ENCODE peak calls at places on chromosomes 7 and 10, in four cellular contexts. O is thoracic aorta, D is IMR-90, R is right lobe of liver. Y is an unnamed sample.

GRCh38 chr7:155224116-155224811 is 73.4 kb upstream of the INSIG1 start:
- DNase-seq in O (no peak), D (no peak), R (no peak), Y (no peak)

GRCh38 chr7:36032362-36032818 is 120.7 kb upstream of the EEPD1 start:
- DNase-seq in O (no peak), D (peak; percentile 21), R (no peak), Y (no peak)

GRCh38 chr7:118938845-118939244 is 714.3 kb downstream of the ANKRD7 start:
- DNase-seq in O (no peak), D (no peak), R (no peak), Y (no peak)

GRCh38 chr10:8969853-8970252 is 915.4 kb downstream of the GATA3 start:
- DNase-seq in O (no peak), D (no peak), R (no peak), Y (no peak)

GRCh38 chr7:87600130-87601124 is at the start of gene ABCB1:
- DNase-seq in O (no peak), D (peak; percentile 35), R (peak; percentile 89), Y (peak; percentile 60)

GRCh38 chr10:7580520-7580919 is 86.2 kb downstream of the ITIH5 start:
- DNase-seq in O (no peak), D (no peak), R (no peak), Y (no peak)

GRCh38 chr7:40148671-40149070 is 13.9 kb downstream of the SUGCT start:
- DNase-seq in O (no peak), D (no peak), R (no peak), Y (no peak)

GRCh38 chr7:151351967-151352366 is 10.4 kb downstream of the NUB1 start:
- DNase-seq in O (no peak), D (no peak), R (no peak), Y (peak; percentile 83)

GRCh38 chr10:129321727-129322126 is 145.3 kb upstream of the MGMT start:
- DNase-seq in O (no peak), D (no peak), R (no peak), Y (no peak)

GRCh38 chr10:72009430-72010081 is 45.4 kb downstream of the CHST3 start:
- DNase-seq in O (peak; percentile 93), D (peak; percentile 94), R (peak; percentile 55), Y (no peak)

GRCh38 chr10:48681749-48682148 is 2.9 kb upstream of the WDFY4 start:
- DNase-seq in O (no peak), D (no peak), R (no peak), Y (no peak)

GRCh38 chr7:142557971-142558582 is 191.2 kb upstream of the PRSS1 start:
- DNase-seq in O (no peak), D (peak; percentile 72), R (no peak), Y (peak; percentile 55)

GRCh38 chr10:22436526-22436892 is 91.2 kb downstream of the SPAG6 start:
- DNase-seq in O (no peak), D (no peak), R (peak; percentile 50), Y (no peak)

GRCh38 chr7:134831862-134832261 is 52.4 kb downstream of the CALD1 start:
- DNase-seq in O (no peak), D (no peak), R (no peak), Y (peak; percentile 4)

GRCh38 chr10:103888113-103888841 is 29.7 kb downstream of the STN1 start:
- DNase-seq in O (peak; percentile 78), D (peak; percentile 91), R (peak; percentile 54), Y (no peak)

GRCh38 chr7:137715546-137715945 is 131.2 kb downstream of the DGKI start:
- DNase-seq in O (no peak), D (peak; percentile 36), R (no peak), Y (no peak)

GRCh38 chr7:128884561-128885369 is 22.1 kb downstream of the ATP6V1F start:
- DNase-seq in O (no peak), D (no peak), R (no peak), Y (no peak)

GRCh38 chr10:69696073-69696731 is 66.2 kb downstream of the FAM241B start:
- DNase-seq in O (no peak), D (peak; percentile 91), R (no peak), Y (no peak)

DNA sequence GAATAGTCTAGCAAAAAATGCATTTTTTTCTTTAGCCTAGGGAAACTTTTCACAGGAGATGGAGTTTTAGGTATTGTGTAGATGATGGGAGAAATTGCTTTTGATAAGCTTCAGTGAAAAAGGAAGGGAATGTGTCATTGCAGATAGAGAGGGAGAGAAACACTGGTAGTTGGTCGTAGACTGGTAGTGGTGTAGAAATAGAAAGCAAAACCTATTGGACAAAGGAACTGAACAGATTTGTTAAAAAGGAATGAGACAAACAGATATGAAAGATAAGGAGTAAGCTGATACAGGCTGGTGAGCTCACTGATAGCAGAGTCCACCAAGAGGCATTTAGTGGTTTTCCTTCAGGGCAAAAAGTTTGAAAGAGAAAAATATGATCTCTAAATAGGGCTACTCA is 94.3 kb downstream of the ZEB1 start:
- DNase-seq in O (no peak), D (peak; percentile 48), R (no peak), Y (no peak)
- H3K4me3 ChIP-seq in O (no peak overlapping the region), D (no peak overlapping the region), R (no peak overlapping the region), Y (no peak overlapping the region)

DNA sequence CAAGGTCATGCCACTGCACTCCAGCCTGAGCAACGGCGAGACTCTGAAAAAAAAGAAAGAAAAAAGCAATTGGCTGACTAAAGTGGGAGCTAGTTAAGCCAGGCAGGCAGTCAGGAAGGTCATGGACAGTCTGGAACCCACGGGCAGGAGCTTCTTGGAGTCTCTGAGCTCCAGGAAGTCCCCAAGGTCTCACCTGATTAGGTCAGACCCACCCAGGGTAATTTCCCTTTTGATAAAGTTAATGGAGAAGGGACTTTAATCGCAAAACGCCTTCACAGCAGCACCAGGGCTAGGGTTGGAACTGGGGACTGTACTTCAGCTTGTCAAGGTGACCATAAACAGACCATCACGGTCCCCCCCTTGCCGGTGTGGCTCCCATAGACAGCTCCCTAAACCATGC is 6.6 kb downstream of the SLC29A4 start:
- DNase-seq in O (no peak), D (no peak), R (no peak), Y (no peak)
- TF ChIP-seq CTCF in O (no peak), D (no peak), R (no peak), Y (no peak)

GRCh38 chr10:110076559-110077318 is 69.0 kb downstream of the ADD3 start:
- DNase-seq in O (peak; percentile 25), D (peak; percentile 68), R (no peak), Y (no peak)
- H3K27ac ChIP-seq in O (peak overlapping the region; percentile 54), D (peak overlapping the region; percentile 38), R (peak overlapping the region; percentile 56), Y (peak overlapping the region; percentile 48)

DNA sequence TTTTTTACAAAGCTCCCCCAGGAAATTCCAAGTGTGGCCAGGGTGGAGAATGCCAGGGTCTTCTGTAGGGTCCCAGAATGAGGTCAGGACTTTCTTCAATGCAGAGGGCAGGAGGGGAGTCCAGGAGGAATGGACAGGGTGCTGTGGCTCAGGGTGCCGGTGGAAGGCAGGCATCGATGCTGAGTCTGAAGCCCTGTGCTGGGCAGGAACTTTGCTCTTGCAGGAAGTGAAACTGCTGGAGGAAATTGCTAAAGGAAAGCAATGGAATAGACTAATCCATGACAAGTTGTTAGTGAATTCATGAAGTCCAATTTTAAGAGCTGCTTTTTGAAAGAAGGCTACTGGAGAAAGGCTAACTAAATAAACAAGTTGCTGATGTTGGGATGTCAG is 14.8 kb downstream of the PTPRE start:
- DNase-seq in O (no peak), D (no peak), R (no peak), Y (no peak)
- H3K4me3 ChIP-seq in O (no peak overlapping the region), D (no peak overlapping the region), R (no peak overlapping the region), Y (no peak overlapping the region)

DNA sequence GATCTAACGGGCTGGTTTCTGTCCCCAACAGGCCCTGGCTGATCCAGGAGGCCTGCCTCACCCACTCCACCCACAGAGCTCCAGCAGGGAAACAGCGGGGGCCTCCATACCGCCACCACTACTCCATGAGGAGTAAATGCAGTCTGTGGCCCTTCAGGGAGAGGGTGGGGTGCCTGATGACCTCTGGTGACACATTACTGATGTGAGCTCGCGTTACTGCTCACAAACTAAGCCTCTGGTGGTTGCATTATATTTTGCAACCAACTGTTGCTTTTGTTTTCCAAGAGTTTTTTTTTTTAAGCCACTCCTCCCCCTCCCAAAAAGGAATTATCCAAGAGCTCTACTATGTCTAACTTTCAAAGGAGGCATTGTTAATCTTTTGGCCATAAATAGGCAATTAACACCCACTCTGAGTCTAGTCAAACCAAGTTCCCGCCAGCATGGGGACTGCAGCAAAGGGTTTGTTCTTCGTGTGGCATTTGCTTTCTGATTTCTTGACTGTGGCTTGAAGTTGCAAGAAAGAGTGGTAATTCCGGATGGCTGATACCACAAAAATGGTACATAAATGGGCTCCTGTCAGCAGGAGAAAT is 72.6 kb downstream of the FAM53B start:
- DNase-seq in O (no peak), D (no peak), R (no peak), Y (no peak)
- TF ChIP-seq CTCF in O (no peak), D (no peak), R (no peak), Y (no peak)

DNA sequence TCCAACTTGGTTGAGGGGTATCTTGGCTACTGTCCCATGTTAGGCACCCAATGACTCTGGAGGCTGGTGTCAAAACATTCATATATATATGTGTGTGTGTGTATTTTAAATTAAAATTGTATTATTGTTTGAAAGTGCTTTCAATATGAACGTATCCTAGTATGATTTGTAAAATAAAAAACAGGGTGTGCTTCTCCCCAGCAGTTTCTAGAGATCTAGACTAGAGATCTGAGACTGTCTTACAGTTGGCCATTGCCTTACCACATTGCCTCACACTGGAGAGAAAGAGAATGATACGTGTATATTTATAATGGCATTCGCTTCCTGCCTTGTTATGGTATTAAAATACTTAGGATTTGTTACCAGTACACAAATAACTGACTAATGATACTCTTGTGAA is 1.2 kb downstream of the BAG3 start:
- DNase-seq in O (no peak), D (peak; percentile 82), R (no peak), Y (no peak)
- H3K27ac ChIP-seq in O (peak overlapping the region; percentile 99), D (peak overlapping the region; percentile 89), R (peak overlapping the region; percentile 99), Y (peak overlapping the region; percentile 78)

DNA sequence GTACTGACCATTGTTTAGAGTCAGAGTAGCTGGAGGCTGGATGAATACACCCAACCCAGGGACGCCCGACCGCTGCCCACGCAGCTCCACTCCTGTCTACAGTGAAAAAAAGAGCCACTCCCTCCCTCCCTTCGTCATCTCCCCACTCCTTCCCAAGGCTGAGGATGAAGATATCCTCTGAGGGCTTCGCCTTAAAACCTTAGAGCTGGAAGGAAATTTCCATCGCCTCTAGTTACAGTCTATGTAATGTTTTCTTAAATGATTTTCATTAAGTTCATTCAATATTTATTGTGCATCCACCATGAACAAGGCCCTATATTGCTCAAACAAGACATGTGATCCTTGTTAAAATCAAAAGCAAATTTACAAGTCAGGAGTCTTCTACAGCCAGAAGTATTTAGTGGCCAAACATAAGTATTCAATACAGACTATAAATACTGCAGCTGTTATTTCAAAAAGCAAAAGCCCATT is 11.3 kb upstream of the SLIT1 start:
- DNase-seq in O (no peak), D (no peak), R (no peak), Y (no peak)
- H3K4me3 ChIP-seq in O (no peak overlapping the region), D (no peak overlapping the region), R (no peak overlapping the region), Y (peak overlapping the region; percentile 86)

GRCh38 chr10:124532106-124532641 is 70.6 kb downstream of the LHPP start:
- DNase-seq in O (no peak), D (no peak), R (no peak), Y (no peak)
- TF ChIP-seq CTCF in O (no peak), D (peak; percentile 22), R (no peak), Y (no peak)

DNA sequence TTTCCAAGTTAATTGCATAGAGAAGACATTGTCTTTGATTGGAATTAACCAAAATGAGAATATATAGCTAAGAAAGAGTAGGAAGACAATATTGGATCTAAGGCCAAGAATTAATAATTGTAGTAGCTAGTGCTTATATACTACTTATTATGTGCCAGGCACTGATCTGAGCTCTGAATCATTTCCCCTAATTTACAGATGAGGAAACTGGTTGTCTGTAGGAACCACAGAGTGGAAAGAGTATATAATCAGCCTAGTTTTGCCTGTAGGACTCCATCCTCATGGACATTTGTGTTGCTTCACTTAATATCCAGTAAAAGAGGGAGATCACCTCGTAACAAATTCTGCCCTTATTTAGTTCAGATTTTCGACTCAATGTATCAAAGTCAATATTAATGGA is 127.9 kb downstream of the ARID5B start:
- DNase-seq in O (no peak), D (no peak), R (no peak), Y (no peak)
- H3K27ac ChIP-seq in O (no peak overlapping the region), D (no peak overlapping the region), R (no peak overlapping the region), Y (no peak overlapping the region)